ENCODE peak calls at places on chromosomes 16 and 17, in eight cellular contexts. J is hepatocyte, F is kidney, H is breast epithelium, V is ovary, X is mammary epithelial cell, W is left lung, M is psoas muscle. D is an unnamed sample.

GRCh38 chr16:57621521-57622268 is 6.7 kb upstream of the ADGRG1 start:
- DNase-seq in J (peak; percentile 52), F (peak; percentile 69), H (peak; percentile 52), V (peak; percentile 20), X (peak; percentile 74), W (peak; percentile 57), M (peak; percentile 55), D (peak; percentile 48)

GRCh38 chr17:28828294-28829040 is 14.1 kb downstream of the FAM222B start:
- DNase-seq in J (no peak), F (peak; percentile 26), H (no peak), V (no peak), X (no peak), W (no peak), M (no peak), D (no peak)

GRCh38 chr17:45036696-45037095 is 14.7 kb downstream of the DCAKD start:
- DNase-seq in J (no peak), F (no peak), H (no peak), V (no peak), X (no peak), W (no peak), M (no peak), D (no peak)

GRCh38 chr17:29168079-29168758 is 12.0 kb downstream of the MYO18A start:
- DNase-seq in J (no peak), F (no peak), H (no peak), V (peak; percentile 33), X (no peak), W (no peak), M (no peak), D (no peak)

GRCh38 chr16:74448990-74449389 is 27.7 kb upstream of the CLEC18B start:
- DNase-seq in J (peak; percentile 66), F (peak; percentile 73), H (no peak), V (peak; percentile 71), X (peak; percentile 81), W (no peak), M (peak; percentile 65), D (peak; percentile 84)

GRCh38 chr16:30697264-30698138 is 1.5 kb upstream of the SRCAP start:
- DNase-seq in J (no peak), F (no peak), H (no peak), V (no peak), X (no peak), W (no peak), M (no peak), D (no peak)

GRCh38 chr17:34998205-34998604 is 17.9 kb downstream of the LIG3 start:
- DNase-seq in J (peak; percentile 76), F (no peak), H (no peak), V (no peak), X (peak; percentile 57), W (peak; percentile 93), M (peak; percentile 79), D (peak; percentile 43)

GRCh38 chr17:77503293-77503655 is 362.5 kb downstream of the SEC14L1 start:
- DNase-seq in J (peak; percentile 3), F (no peak), H (no peak), V (no peak), X (no peak), W (no peak), M (peak; percentile 24), D (peak; percentile 43)

GRCh38 chr17:40550608-40551007 is 14.7 kb downstream of the CCR7 start:
- DNase-seq in J (no peak), F (no peak), H (peak; percentile 49), V (peak; percentile 78), X (no peak), W (no peak), M (peak; percentile 75), D (peak; percentile 77)

GRCh38 chr17:41769985-41770384 is 16.5 kb downstream of the JUP start:
- DNase-seq in J (no peak), F (no peak), H (no peak), V (no peak), X (no peak), W (no peak), M (no peak), D (no peak)

GRCh38 chr16:8564934-8565345 is 25.4 kb downstream of the TMEM114 start:
- DNase-seq in J (no peak), F (no peak), H (no peak), V (no peak), X (no peak), W (no peak), M (no peak), D (no peak)

GRCh38 chr16:84423416-84423837 is 55.1 kb downstream of the ATP2C2 start:
- DNase-seq in J (no peak), F (no peak), H (no peak), V (no peak), X (peak; percentile 48), W (no peak), M (no peak), D (no peak)

GRCh38 chr16:23673971-23674614 is 4.6 kb upstream of the PLK1 start:
- DNase-seq in J (no peak), F (no peak), H (no peak), V (no peak), X (no peak), W (no peak), M (no peak), D (no peak)

GRCh38 chr17:76529643-76530488 is 7.6 kb downstream of the CYGB start:
- DNase-seq in J (peak; percentile 81), F (peak; percentile 95), H (peak; percentile 63), V (peak; percentile 93), X (peak; percentile 38), W (no peak), M (peak; percentile 94), D (peak; percentile 91)

GRCh38 chr17:79365836-79366831 is 244.7 kb downstream of the RBFOX3 start:
- DNase-seq in J (no peak), F (peak; percentile 35), H (no peak), V (no peak), X (no peak), W (peak; percentile 72), M (peak; percentile 38), D (no peak)

GRCh38 chr16:66026211-66026610 is 340.3 kb upstream of the CDH5 start:
- DNase-seq in J (peak; percentile 23), F (no peak), H (no peak), V (no peak), X (no peak), W (no peak), M (no peak), D (no peak)

GRCh38 chr17:28402224-28402630 is 3.8 kb downstream of the SLC46A1 start:
- DNase-seq in J (no peak), F (no peak), H (no peak), V (peak; percentile 11), X (peak; percentile 24), W (no peak), M (no peak), D (no peak)

GRCh38 chr17:10756604-10757003 is 26.8 kb upstream of the TMEM220 start:
- DNase-seq in J (no peak), F (no peak), H (no peak), V (no peak), X (no peak), W (no peak), M (no peak), D (no peak)

GRCh38 chr17:45403906-45404490 is 28.7 kb downstream of the ARHGAP27 start:
- DNase-seq in J (no peak), F (peak; percentile 37), H (no peak), V (no peak), X (no peak), W (no peak), M (no peak), D (no peak)

GRCh38 chr17:74760404-74761105 is 12.1 kb downstream of the NHERF1 start:
- DNase-seq in J (no peak), F (no peak), H (no peak), V (peak; percentile 27), X (peak; percentile 53), W (no peak), M (no peak), D (no peak)

GRCh38 chr17:40130352-40131042 is 8.7 kb downstream of the MSL1 start:
- DNase-seq in J (no peak), F (no peak), H (no peak), V (no peak), X (no peak), W (no peak), M (no peak), D (peak; percentile 60)

GRCh38 chr17:82933911-82934310 is 94.1 kb upstream of the ZNF750 start:
- DNase-seq in J (no peak), F (peak; percentile 37), H (no peak), V (peak; percentile 26), X (no peak), W (peak; percentile 72), M (peak; percentile 56), D (peak; percentile 44)
- H3K36me3 ChIP-seq in J (no peaks in the 10 kb centered on the region), F (peaks cover 10% of the 10 kb centered on the region), H (no peaks in the 10 kb centered on the region), V (no peaks in the 10 kb centered on the region), X (peaks cover 5% of the 10 kb centered on the region), W (no peaks in the 10 kb centered on the region), M (no peaks in the 10 kb centered on the region), D (peaks cover 70% of the 10 kb centered on the region)

DNA sequence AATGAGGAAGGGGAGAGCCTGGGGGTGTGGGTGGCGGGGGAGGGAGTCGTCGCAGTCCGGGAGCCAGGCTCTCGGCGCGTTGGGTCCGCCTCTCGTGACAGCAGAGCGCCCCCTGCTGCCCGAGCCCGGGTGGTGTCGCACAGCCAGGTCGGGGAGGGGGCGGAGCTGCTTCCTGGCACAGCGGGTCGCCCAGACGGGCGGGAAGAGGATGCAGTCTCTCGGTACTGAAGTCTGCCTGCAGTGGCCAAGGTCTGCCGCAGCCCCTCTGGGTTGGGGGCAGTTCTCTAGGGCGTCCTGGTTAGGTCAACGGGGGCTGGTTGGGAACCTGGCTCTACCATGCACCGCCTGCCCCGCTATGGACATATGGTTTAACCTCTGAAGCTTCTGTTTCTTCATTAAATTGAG is 38.2 kb upstream of the CCDC182 start:
- DNase-seq in J (peak; percentile 82), F (peak; percentile 87), H (peak; percentile 73), V (peak; percentile 81), X (peak; percentile 13), W (peak; percentile 93), M (peak; percentile 85), D (no peak)
- H3K4me3 ChIP-seq in J (no peak overlapping the region), F (peak overlapping the region; percentile 27), H (peak overlapping the region; percentile 23), V (no peak overlapping the region), X (no peak overlapping the region), W (no peak overlapping the region), M (peak overlapping the region; percentile 52), D (no peak overlapping the region)

GRCh38 chr17:65588194-65588808 is 26.9 kb upstream of the AXIN2 start:
- DNase-seq in J (peak; percentile 77), F (peak; percentile 37), H (no peak), V (no peak), X (no peak), W (peak; percentile 83), M (no peak), D (no peak)
- TF ChIP-seq CTCF in J (peak; percentile 26), F (no peak), H (no peak), V (no peak), X (no peak), W (no peak), M (no peak), D (no peak)

DNA sequence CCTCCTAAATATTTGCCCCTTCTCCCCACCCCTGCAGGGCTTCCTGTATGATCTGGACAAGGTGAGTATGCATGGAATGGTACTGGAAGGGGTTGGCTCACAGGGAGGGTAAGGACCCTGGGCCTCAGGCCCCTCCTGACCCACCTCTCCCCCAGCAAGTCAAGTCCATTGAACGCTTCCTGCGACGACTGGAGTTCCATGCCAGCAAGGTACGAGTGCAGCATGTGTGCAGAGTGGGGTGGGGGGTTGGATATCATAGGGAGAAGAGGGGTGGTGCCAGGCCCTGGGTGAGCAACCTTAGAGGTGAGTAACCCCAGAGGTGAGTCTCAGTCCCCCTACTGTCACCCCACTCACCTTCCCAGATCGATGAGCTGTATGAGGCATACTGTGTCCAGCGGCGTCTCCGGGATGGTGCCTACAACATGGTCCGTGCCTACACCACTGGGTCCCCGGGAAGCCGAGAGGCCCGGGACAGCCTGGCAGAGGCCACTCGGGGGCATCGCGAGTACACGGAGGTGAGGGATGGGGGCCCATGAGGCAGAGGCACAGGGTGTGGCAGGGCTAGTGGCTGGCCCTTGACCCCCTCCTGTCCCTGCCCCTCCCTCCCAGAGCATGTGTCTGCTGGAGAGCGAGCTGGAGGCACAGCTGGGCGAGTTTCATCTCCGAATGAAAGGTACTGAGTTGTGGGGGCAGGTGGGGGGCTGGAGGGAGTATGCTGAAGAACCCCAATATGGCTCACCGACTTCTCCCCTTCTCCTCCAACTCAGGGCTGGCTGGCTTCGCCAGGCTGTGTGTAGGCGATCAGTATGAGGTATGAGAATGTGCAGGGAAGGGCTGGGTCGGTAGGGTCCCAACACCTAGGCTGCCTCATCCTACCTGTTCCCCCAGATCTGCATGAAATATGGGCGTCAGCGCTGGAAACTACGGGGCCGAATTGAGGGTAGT is 11.3 kb downstream of the RIPOR1 start:
- DNase-seq in J (no peak), F (peak; percentile 81), H (no peak), V (peak; percentile 40), X (no peak), W (no peak), M (peak; percentile 52), D (no peak)
- H3K36me3 ChIP-seq in J (no peaks in the 10 kb centered on the region), F (peaks cover 42% of the 10 kb centered on the region), H (no peaks in the 10 kb centered on the region), V (no peaks in the 10 kb centered on the region), X (peaks cover 7% of the 10 kb centered on the region), W (no peaks in the 10 kb centered on the region), M (no peaks in the 10 kb centered on the region), D (peaks cover 57% of the 10 kb centered on the region)